ENCODE peak calls at places on chromosomes 12 and 14, in six cellular contexts. One of them, this sample, is unnamed.

GRCh38 chr14:93655078-93655750 is 133.1 kb downstream of the PRIMA1 start:
- DNase-seq in effector memory CD4-positive, alpha-beta T cell: no peak
- DNase-seq in GM13976: peak; percentile 39
- DNase-seq in CD8-positive, alpha-beta T cell: no peak
- DNase-seq in endodermal cell: peak; percentile 67
- DNase-seq in stromal cell of bone marrow: peak; percentile 22
- DNase-seq in this sample: no peak

GRCh38 chr14:87990687-87991086 is 2.3 kb downstream of the GALC start:
- DNase-seq in CD8-positive, alpha-beta T cell: no peak
- DNase-seq in endodermal cell: no peak
- DNase-seq in GM13976: no peak
- DNase-seq in effector memory CD4-positive, alpha-beta T cell: no peak
- DNase-seq in stromal cell of bone marrow: peak; percentile 11
- DNase-seq in this sample: no peak

GRCh38 chr12:113348849-113349536 is 9.4 kb upstream of the PLBD2 start:
- DNase-seq in CD8-positive, alpha-beta T cell: no peak
- DNase-seq in endodermal cell: peak; percentile 81
- DNase-seq in GM13976: no peak
- DNase-seq in stromal cell of bone marrow: no peak
- DNase-seq in effector memory CD4-positive, alpha-beta T cell: no peak
- DNase-seq in this sample: no peak

GRCh38 chr14:92473261-92473946 is 40.2 kb upstream of the RIN3 start:
- DNase-seq in GM13976: no peak
- DNase-seq in effector memory CD4-positive, alpha-beta T cell: no peak
- DNase-seq in CD8-positive, alpha-beta T cell: no peak
- DNase-seq in stromal cell of bone marrow: peak; percentile 76
- DNase-seq in endodermal cell: peak; percentile 39
- DNase-seq in this sample: peak; percentile 76

GRCh38 chr14:23704890-23705289 is 68.7 kb downstream of the DHRS2 start:
- DNase-seq in effector memory CD4-positive, alpha-beta T cell: no peak
- DNase-seq in CD8-positive, alpha-beta T cell: no peak
- DNase-seq in GM13976: no peak
- DNase-seq in endodermal cell: no peak
- DNase-seq in stromal cell of bone marrow: no peak
- DNase-seq in this sample: no peak

GRCh38 chr14:20455355-20456300 is 602 bp downstream of the APEX1 start:
- DNase-seq in stromal cell of bone marrow: peak; percentile 71
- DNase-seq in GM13976: no peak
- DNase-seq in endodermal cell: no peak
- DNase-seq in CD8-positive, alpha-beta T cell: no peak
- DNase-seq in effector memory CD4-positive, alpha-beta T cell: no peak
- DNase-seq in this sample: peak; percentile 69

GRCh38 chr12:54028324-54029201 is at the start of gene HOXC6:
- DNase-seq in stromal cell of bone marrow: peak; percentile 57
- DNase-seq in CD8-positive, alpha-beta T cell: no peak
- DNase-seq in GM13976: no peak
- DNase-seq in endodermal cell: peak; percentile 80
- DNase-seq in effector memory CD4-positive, alpha-beta T cell: no peak
- DNase-seq in this sample: peak; percentile 53

GRCh38 chr12:2306012-2306411 is 253.2 kb downstream of the CACNA1C start:
- DNase-seq in CD8-positive, alpha-beta T cell: no peak
- DNase-seq in GM13976: no peak
- DNase-seq in endodermal cell: peak; percentile 93
- DNase-seq in effector memory CD4-positive, alpha-beta T cell: no peak
- DNase-seq in stromal cell of bone marrow: no peak
- DNase-seq in this sample: no peak

GRCh38 chr12:56080556-56081138 is 682 bp downstream of the ERBB3 start:
- DNase-seq in endodermal cell: peak; percentile 88
- DNase-seq in CD8-positive, alpha-beta T cell: no peak
- DNase-seq in stromal cell of bone marrow: no peak
- DNase-seq in effector memory CD4-positive, alpha-beta T cell: no peak
- DNase-seq in GM13976: no peak
- DNase-seq in this sample: no peak

GRCh38 chr12:49588281-49588680 is 17.2 kb downstream of the FAM186B start:
- DNase-seq in effector memory CD4-positive, alpha-beta T cell: no peak
- DNase-seq in stromal cell of bone marrow: no peak
- DNase-seq in endodermal cell: no peak
- DNase-seq in CD8-positive, alpha-beta T cell: no peak
- DNase-seq in GM13976: no peak
- DNase-seq in this sample: no peak

GRCh38 chr14:83416476-83416875 is 1882.8 kb upstream of the SEL1L start:
- DNase-seq in stromal cell of bone marrow: no peak
- DNase-seq in endodermal cell: no peak
- DNase-seq in effector memory CD4-positive, alpha-beta T cell: no peak
- DNase-seq in CD8-positive, alpha-beta T cell: no peak
- DNase-seq in GM13976: no peak
- DNase-seq in this sample: no peak

GRCh38 chr12:69059465-69060457 is 126.8 kb upstream of the CPM start:
- DNase-seq in GM13976: no peak
- DNase-seq in effector memory CD4-positive, alpha-beta T cell: no peak
- DNase-seq in endodermal cell: no peak
- DNase-seq in stromal cell of bone marrow: peak; percentile 76
- DNase-seq in CD8-positive, alpha-beta T cell: no peak
- DNase-seq in this sample: peak; percentile 80

GRCh38 chr12:105036937-105037649 is 47.2 kb downstream of the ALDH1L2 start:
- DNase-seq in endodermal cell: no peak
- DNase-seq in stromal cell of bone marrow: no peak
- DNase-seq in CD8-positive, alpha-beta T cell: no peak
- DNase-seq in GM13976: no peak
- DNase-seq in effector memory CD4-positive, alpha-beta T cell: no peak
- DNase-seq in this sample: no peak

GRCh38 chr12:132723015-132723763 is 12.5 kb downstream of the PGAM5 start:
- DNase-seq in effector memory CD4-positive, alpha-beta T cell: no peak
- DNase-seq in endodermal cell: peak; percentile 44
- DNase-seq in stromal cell of bone marrow: no peak
- DNase-seq in CD8-positive, alpha-beta T cell: no peak
- DNase-seq in GM13976: no peak
- DNase-seq in this sample: no peak

GRCh38 chr12:52277486-52278245 is 3.2 kb downstream of the KRT86 start:
- DNase-seq in GM13976: no peak
- DNase-seq in CD8-positive, alpha-beta T cell: no peak
- DNase-seq in stromal cell of bone marrow: no peak
- DNase-seq in endodermal cell: peak; percentile 41
- DNase-seq in effector memory CD4-positive, alpha-beta T cell: no peak
- DNase-seq in this sample: no peak

GRCh38 chr12:107126688-107127481 is 33.5 kb upstream of the CRY1 start:
- DNase-seq in GM13976: no peak
- DNase-seq in endodermal cell: no peak
- DNase-seq in stromal cell of bone marrow: no peak
- DNase-seq in effector memory CD4-positive, alpha-beta T cell: no peak
- DNase-seq in CD8-positive, alpha-beta T cell: no peak
- DNase-seq in this sample: no peak

GRCh38 chr14:77177623-77178185 is 3.9 kb upstream of the TMEM63C start:
- DNase-seq in CD8-positive, alpha-beta T cell: no peak
- DNase-seq in stromal cell of bone marrow: no peak
- DNase-seq in endodermal cell: no peak
- DNase-seq in effector memory CD4-positive, alpha-beta T cell: no peak
- DNase-seq in GM13976: no peak
- DNase-seq in this sample: no peak

GRCh38 chr14:27435923-27436674 is 838.3 kb upstream of the NOVA1 start:
- DNase-seq in endodermal cell: no peak
- DNase-seq in effector memory CD4-positive, alpha-beta T cell: no peak
- DNase-seq in stromal cell of bone marrow: no peak
- DNase-seq in CD8-positive, alpha-beta T cell: no peak
- DNase-seq in GM13976: no peak
- DNase-seq in this sample: no peak

GRCh38 chr12:114439833-114440449 is 34.0 kb upstream of the TBX5 start:
- DNase-seq in endodermal cell: peak; percentile 72
- DNase-seq in stromal cell of bone marrow: no peak
- DNase-seq in effector memory CD4-positive, alpha-beta T cell: no peak
- DNase-seq in GM13976: no peak
- DNase-seq in CD8-positive, alpha-beta T cell: no peak
- DNase-seq in this sample: no peak

GRCh38 chr12:43847427-43847826 is 11.5 kb downstream of the TMEM117 start:
- DNase-seq in stromal cell of bone marrow: peak; percentile 52
- DNase-seq in CD8-positive, alpha-beta T cell: no peak
- DNase-seq in GM13976: no peak
- DNase-seq in endodermal cell: no peak
- DNase-seq in effector memory CD4-positive, alpha-beta T cell: no peak
- DNase-seq in this sample: no peak

GRCh38 chr14:37585101-37585479 is 10.0 kb downstream of the FOXA1 start:
- DNase-seq in stromal cell of bone marrow: no peak
- DNase-seq in GM13976: peak; percentile 6
- DNase-seq in endodermal cell: peak; percentile 76
- DNase-seq in effector memory CD4-positive, alpha-beta T cell: no peak
- DNase-seq in CD8-positive, alpha-beta T cell: no peak
- DNase-seq in this sample: no peak

This sample was measured in skeletal muscle cell.